ENCODE peak calls at places on chromosomes 16 and 17, in six cellular contexts. R is HFF-Myc; V is bronchial epithelial cell; H is body of pancreas; J is BJ; Q is CD8-positive, alpha-beta memory T cell. B is an unnamed sample.

GRCh38 chr17:78266231-78266631 is 34.8 kb downstream of the TMEM235 start:
- DNase-seq in V (no peak), Q (no peak), R (no peak), J (no peak), H (no peak), B (no peak)

GRCh38 chr17:76452102-76452645 is 778 bp downstream of the UBE2O start:
- DNase-seq in R (no peak), V (no peak), J (no peak), H (peak; percentile 39), Q (no peak), B (no peak)

GRCh38 chr17:41322264-41322902 is 6.9 kb upstream of the KRTAP17-1 start:
- DNase-seq in J (peak; percentile 38), V (peak; percentile 68), H (no peak), R (peak; percentile 63), Q (no peak), B (peak; percentile 59)

GRCh38 chr16:10870137-10870776 is 6.7 kb upstream of the CIITA start:
- DNase-seq in Q (no peak), J (no peak), V (no peak), R (no peak), H (no peak), B (no peak)

GRCh38 chr16:8763899-8764298 is 33.5 kb downstream of the TMEM186 start:
- DNase-seq in J (no peak), V (no peak), H (no peak), R (no peak), Q (no peak), B (no peak)

GRCh38 chr17:69814031-69814430 is 261.0 kb upstream of the KCNJ16 start:
- DNase-seq in H (no peak), Q (no peak), J (no peak), R (no peak), V (peak; percentile 82), B (no peak)

GRCh38 chr16:70399326-70399725 is 39.6 kb downstream of the ST3GAL2 start:
- DNase-seq in J (no peak), H (no peak), Q (no peak), V (no peak), R (no peak), B (no peak)

GRCh38 chr17:41308251-41308917 is 725 bp downstream of the KRTAP16-1 start:
- DNase-seq in Q (peak; percentile 72), V (peak; percentile 10), J (no peak), H (no peak), R (no peak), B (peak; percentile 98)

GRCh38 chr16:71459510-71459909 is 2.5 kb downstream of the ZNF23 start:
- DNase-seq in R (no peak), V (no peak), H (no peak), Q (no peak), J (no peak), B (no peak)

GRCh38 chr17:28379814-28380571 is 8.5 kb downstream of the SARM1 start:
- DNase-seq in Q (no peak), R (no peak), J (peak; percentile 68), H (no peak), V (peak; percentile 98), B (no peak)

GRCh38 chr16:8864480-8864879 is 4.3 kb downstream of the CARHSP1 start:
- DNase-seq in V (no peak), Q (no peak), R (no peak), H (no peak), J (no peak), B (no peak)

GRCh38 chr17:5545051-5545987 is 39.0 kb downstream of the NLRP1 start:
- DNase-seq in J (no peak), H (no peak), R (no peak), V (peak; percentile 13), Q (no peak), B (no peak)

GRCh38 chr17:49358638-49359247 is 3.3 kb downstream of the ZNF652 start:
- DNase-seq in V (no peak), H (no peak), Q (no peak), J (no peak), R (no peak), B (peak; percentile 61)

GRCh38 chr17:64388961-64389565 is 1.6 kb downstream of the PECAM1 start:
- DNase-seq in V (no peak), H (no peak), J (no peak), Q (no peak), R (no peak), B (peak; percentile 55)

GRCh38 chr17:75412455-75413317 is 7.2 kb upstream of the GRB2 start:
- DNase-seq in R (peak; percentile 36), J (no peak), V (peak; percentile 49), Q (peak; percentile 37), H (peak; percentile 73), B (peak; percentile 85)
- H3K4me3 ChIP-seq in R (no peak overlapping the region), J (no peak overlapping the region), V (no peak overlapping the region), Q (no peak overlapping the region), H (no peak overlapping the region), B (peak overlapping the region; percentile 29)

GRCh38 chr17:34581446-34582184 is 2.2 kb downstream of the TMEM132E start:
- DNase-seq in R (no peak), J (no peak), V (no peak), H (no peak), Q (no peak), B (no peak)
- H3K4me3 ChIP-seq in R (no peak overlapping the region), J (no peak overlapping the region), V (no peak overlapping the region), H (no peak overlapping the region), Q (no peak overlapping the region), B (no peak overlapping the region)

DNA sequence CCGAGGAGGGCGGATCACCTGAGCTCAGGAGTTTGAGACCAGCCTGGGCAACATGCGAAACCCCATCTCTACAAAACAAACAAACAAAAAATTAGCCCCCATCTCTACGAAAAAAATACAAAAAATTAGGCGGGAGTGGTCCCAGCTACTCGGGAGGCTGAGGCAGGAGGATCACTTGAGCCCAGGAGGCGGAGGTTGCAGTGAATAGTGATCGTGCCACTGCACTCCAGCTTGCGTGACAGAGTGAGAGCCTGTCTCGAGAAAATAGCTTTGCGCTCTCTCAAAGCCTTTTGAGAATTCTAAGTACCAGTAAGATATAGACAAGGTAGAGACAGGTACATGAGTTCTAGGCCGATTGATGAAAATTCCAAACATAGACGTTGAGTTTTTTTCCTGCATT is 2.0 kb downstream of the SOCS7 start:
- DNase-seq in V (no peak), Q (no peak), J (no peak), H (no peak), R (no peak), B (no peak)
- H3K4me3 ChIP-seq in V (no peak overlapping the region), Q (no peak overlapping the region), J (no peak overlapping the region), H (no peak overlapping the region), R (peak overlapping the region; percentile 69), B (peak overlapping the region; percentile 18)

GRCh38 chr16:22375117-22375962 is 921 bp upstream of the CDR2 start:
- DNase-seq in H (no peak), R (no peak), J (no peak), V (no peak), Q (no peak), B (no peak)

GRCh38 chr16:22374311-22375116 is at the start of gene CDR2:
- DNase-seq in J (peak; percentile 74), Q (peak; percentile 98), V (peak; percentile 91), H (peak; percentile 98), R (peak; percentile 89), B (peak; percentile 93)

GRCh38 chr16:22370038-22370541 is 4.3 kb downstream of the CDR2 start:
- DNase-seq in V (no peak), Q (no peak), J (peak; percentile 83), R (no peak), H (no peak), B (no peak)

GRCh38 chr16:22373662-22374310 is 633 bp downstream of the CDR2 start:
- DNase-seq in H (peak; percentile 66), V (no peak), Q (peak; percentile 24), J (no peak), R (no peak), B (no peak)

GRCh38 chr16:22372882-22373661 is 1.3 kb downstream of the CDR2 start:
- DNase-seq in R (no peak), H (no peak), V (no peak), J (no peak), Q (no peak), B (no peak)
- H3K4me3 ChIP-seq in R (peak overlapping the region; percentile 63), H (peak overlapping the region; percentile 60), V (peak overlapping the region; percentile 72), J (peak overlapping the region; percentile 50), Q (peak overlapping the region; percentile 79), B (peak overlapping the region; percentile 78)